ENCODE peak calls at places on chromosome 3, in eight cellular contexts. I, B, W, V, E, A, U and Q are unnamed samples.

GRCh38 chr3:17081520-17081919 is 196.8 kb downstream of the PLCL2 start:
- DNase-seq in I (no peak), B (peak), W (no peak), V (no peak), E (no peak), A (no peak), U (no peak), Q (no peak)

GRCh38 chr3:185216587-185216918 is 37.3 kb downstream of the EHHADH start:
- DNase-seq in I (no peak), B (no peak), W (no peak), V (no peak), E (no peak), A (no peak), U (no peak), Q (no peak)

GRCh38 chr3:184314700-184315505 is 497 bp downstream of the EIF4G1 start:
- DNase-seq in I (peak), B (no peak), W (peak), V (peak), E (no peak), A (peak), U (no peak), Q (no peak)

GRCh38 chr3:66398228-66399025 is 102.4 kb downstream of the LRIG1 start:
- DNase-seq in I (no peak), B (no peak), W (no peak), V (no peak), E (peak), A (no peak), U (no peak), Q (no peak)

GRCh38 chr3:170012683-170013400 is 25.0 kb upstream of the GPR160 start:
- DNase-seq in I (no peak), B (no peak), W (no peak), V (no peak), E (peak), A (no peak), U (no peak), Q (no peak)

GRCh38 chr3:69499899-69500316 is 114.0 kb upstream of the FRMD4B start:
- DNase-seq in I (no peak), B (no peak), W (no peak), V (peak), E (no peak), A (no peak), U (no peak), Q (no peak)

GRCh38 chr3:102233881-102234280 is 200.9 kb upstream of the ZPLD1 start:
- DNase-seq in I (no peak), B (no peak), W (no peak), V (no peak), E (no peak), A (no peak), U (no peak), Q (peak)

GRCh38 chr3:171173732-171174131 is 147.2 kb upstream of the SLC2A2 start:
- DNase-seq in I (no peak), B (no peak), W (no peak), V (peak), E (no peak), A (no peak), U (no peak), Q (no peak)

GRCh38 chr3:96012941-96013340 is 801.5 kb upstream of the EPHA6 start:
- DNase-seq in I (no peak), B (no peak), W (no peak), V (no peak), E (no peak), A (no peak), U (no peak), Q (no peak)

GRCh38 chr3:172635588-172635987 is 75.3 kb downstream of the NCEH1 start:
- DNase-seq in I (no peak), B (no peak), W (no peak), V (no peak), E (no peak), A (no peak), U (no peak), Q (peak)

GRCh38 chr3:4852780-4853748 is 126.2 kb upstream of the BHLHE40 start:
- DNase-seq in I (no peak), B (peak), W (no peak), V (no peak), E (no peak), A (no peak), U (no peak), Q (no peak)

GRCh38 chr3:133799794-133800585 is 5.6 kb upstream of the SRPRB start:
- DNase-seq in I (peak), B (no peak), W (no peak), V (no peak), E (no peak), A (no peak), U (no peak), Q (peak)

GRCh38 chr3:48617559-48617958 is 4.0 kb downstream of the TMEM89 start:
- DNase-seq in I (no peak), B (no peak), W (no peak), V (no peak), E (no peak), A (no peak), U (no peak), Q (no peak)

GRCh38 chr3:127710473-127710941 is 37.8 kb downstream of the ABTB1 start:
- DNase-seq in I (peak), B (no peak), W (no peak), V (peak), E (no peak), A (no peak), U (no peak), Q (no peak)

GRCh38 chr3:102181202-102181920 is 253.5 kb upstream of the ZPLD1 start:
- DNase-seq in I (no peak), B (peak), W (no peak), V (no peak), E (no peak), A (no peak), U (no peak), Q (no peak)

GRCh38 chr3:129620828-129621605 is 14.5 kb upstream of the PLXND1 start:
- DNase-seq in I (no peak), B (no peak), W (no peak), V (peak), E (no peak), A (no peak), U (no peak), Q (no peak)

GRCh38 chr3:99013077-99013476 is 111.6 kb upstream of the DCBLD2 start:
- DNase-seq in I (no peak), B (no peak), W (no peak), V (no peak), E (no peak), A (no peak), U (no peak), Q (no peak)

GRCh38 chr3:30548605-30549004 is 57.8 kb upstream of the TGFBR2 start:
- DNase-seq in I (peak), B (no peak), W (peak), V (no peak), E (no peak), A (no peak), U (no peak), Q (no peak)

GRCh38 chr3:64911138-64911537 is 223.3 kb upstream of the ADAMTS9 start:
- DNase-seq in I (no peak), B (no peak), W (no peak), V (no peak), E (no peak), A (no peak), U (no peak), Q (no peak)

GRCh38 chr3:89276116-89276515 is 168.7 kb downstream of the EPHA3 start:
- DNase-seq in I (no peak), B (no peak), W (no peak), V (no peak), E (no peak), A (no peak), U (no peak), Q (no peak)

GRCh38 chr3:170555329-170555728 is 30.5 kb downstream of the SLC7A14 start:
- DNase-seq in I (no peak), B (no peak), W (no peak), V (no peak), E (no peak), A (no peak), U (no peak), Q (no peak)

GRCh38 chr3:99128205-99128604 is 226.7 kb upstream of the DCBLD2 start:
- DNase-seq in I (no peak), B (no peak), W (no peak), V (no peak), E (no peak), A (no peak), U (no peak), Q (no peak)

GRCh38 chr3:133821767-133822638 is 16.4 kb downstream of the SRPRB start:
- DNase-seq in I (peak), B (no peak), W (no peak), V (no peak), E (no peak), A (no peak), U (peak), Q (peak)

GRCh38 chr3:71583569-71584215 is at the start of gene FOXP1:
- DNase-seq in I (no peak), B (no peak), W (peak), V (peak), E (peak), A (peak), U (peak), Q (peak)